ENCODE peak calls at places on chromosome 7, in five cellular contexts. One of them, this sample, is unnamed.
A peak's percentile ranks its signal among the peaks of the same experiment; 100 is the strongest.

GRCh38 chr7:80249184-80249583 is 114.6 kb downstream of the GNAI1 start:
- DNase-seq in Peyer's patch: no peak
- DNase-seq in WERI-Rb-1: no peak
- DNase-seq in CD4-positive, CD25-positive, alpha-beta regulatory T cell: no peak
- DNase-seq in HCT116: no peak
- DNase-seq in this sample: no peak

GRCh38 chr7:602341-603141 is 82.9 kb upstream of the PDGFA start:
- DNase-seq in HCT116: no peak
- DNase-seq in CD4-positive, CD25-positive, alpha-beta regulatory T cell: peak; percentile 25
- DNase-seq in Peyer's patch: peak; percentile 47
- DNase-seq in WERI-Rb-1: no peak
- DNase-seq in this sample: peak; percentile 81

GRCh38 chr7:92057375-92057774 is 76.9 kb downstream of the CYP51A1 start:
- DNase-seq in WERI-Rb-1: no peak
- DNase-seq in Peyer's patch: no peak
- DNase-seq in CD4-positive, CD25-positive, alpha-beta regulatory T cell: no peak
- DNase-seq in HCT116: no peak
- DNase-seq in this sample: peak; percentile 14

GRCh38 chr7:114533151-114533550 is 118.5 kb downstream of the FOXP2 start:
- DNase-seq in CD4-positive, CD25-positive, alpha-beta regulatory T cell: no peak
- DNase-seq in Peyer's patch: no peak
- DNase-seq in HCT116: no peak
- DNase-seq in WERI-Rb-1: no peak
- DNase-seq in this sample: no peak

GRCh38 chr7:114574384-114574783 is 159.8 kb downstream of the FOXP2 start:
- DNase-seq in CD4-positive, CD25-positive, alpha-beta regulatory T cell: no peak
- DNase-seq in Peyer's patch: no peak
- DNase-seq in HCT116: no peak
- DNase-seq in WERI-Rb-1: no peak
- DNase-seq in this sample: no peak

GRCh38 chr7:74371381-74372059 is 82.2 kb upstream of the GTF2IRD1 start:
- DNase-seq in WERI-Rb-1: peak; percentile 30
- DNase-seq in CD4-positive, CD25-positive, alpha-beta regulatory T cell: no peak
- DNase-seq in Peyer's patch: no peak
- DNase-seq in HCT116: peak; percentile 7
- DNase-seq in this sample: peak; percentile 87

GRCh38 chr7:131357282-131357880 is 29.7 kb downstream of the MKLN1 start:
- DNase-seq in CD4-positive, CD25-positive, alpha-beta regulatory T cell: no peak
- DNase-seq in HCT116: no peak
- DNase-seq in WERI-Rb-1: no peak
- DNase-seq in Peyer's patch: no peak
- DNase-seq in this sample: no peak

GRCh38 chr7:5429253-5429856 is 5.7 kb upstream of the TNRC18 start:
- DNase-seq in CD4-positive, CD25-positive, alpha-beta regulatory T cell: no peak
- DNase-seq in HCT116: no peak
- DNase-seq in Peyer's patch: no peak
- DNase-seq in WERI-Rb-1: no peak
- DNase-seq in this sample: peak; percentile 89

GRCh38 chr7:15557686-15558085 is 4.1 kb downstream of the AGMO start:
- DNase-seq in Peyer's patch: no peak
- DNase-seq in HCT116: no peak
- DNase-seq in CD4-positive, CD25-positive, alpha-beta regulatory T cell: no peak
- DNase-seq in WERI-Rb-1: no peak
- DNase-seq in this sample: no peak

GRCh38 chr7:101402081-101402779 is 39.6 kb downstream of the COL26A1 start:
- DNase-seq in WERI-Rb-1: no peak
- DNase-seq in Peyer's patch: no peak
- DNase-seq in CD4-positive, CD25-positive, alpha-beta regulatory T cell: no peak
- DNase-seq in HCT116: no peak
- DNase-seq in this sample: peak; percentile 78

GRCh38 chr7:24851791-24852190 is 94.5 kb upstream of the GSDME start:
- DNase-seq in WERI-Rb-1: no peak
- DNase-seq in Peyer's patch: no peak
- DNase-seq in HCT116: no peak
- DNase-seq in CD4-positive, CD25-positive, alpha-beta regulatory T cell: no peak
- DNase-seq in this sample: peak; percentile 15

GRCh38 chr7:17654940-17655339 is 285.4 kb downstream of the SNX13 start:
- DNase-seq in CD4-positive, CD25-positive, alpha-beta regulatory T cell: no peak
- DNase-seq in Peyer's patch: no peak
- DNase-seq in WERI-Rb-1: no peak
- DNase-seq in HCT116: no peak
- DNase-seq in this sample: no peak

GRCh38 chr7:91953618-91954017 is 13.0 kb downstream of the AKAP9 start:
- DNase-seq in Peyer's patch: no peak
- DNase-seq in HCT116: no peak
- DNase-seq in CD4-positive, CD25-positive, alpha-beta regulatory T cell: no peak
- DNase-seq in WERI-Rb-1: no peak
- DNase-seq in this sample: peak; percentile 16

GRCh38 chr7:49770838-49771237 is 2.6 kb upstream of the VWC2 start:
- DNase-seq in CD4-positive, CD25-positive, alpha-beta regulatory T cell: no peak
- DNase-seq in HCT116: no peak
- DNase-seq in Peyer's patch: no peak
- DNase-seq in WERI-Rb-1: no peak
- DNase-seq in this sample: no peak

GRCh38 chr7:99791021-99791420 is 7.0 kb upstream of the CYP3A4 start:
- DNase-seq in WERI-Rb-1: no peak
- DNase-seq in HCT116: no peak
- DNase-seq in CD4-positive, CD25-positive, alpha-beta regulatory T cell: no peak
- DNase-seq in Peyer's patch: no peak
- DNase-seq in this sample: no peak

GRCh38 chr7:51062222-51062987 is 254.2 kb downstream of the COBL start:
- DNase-seq in WERI-Rb-1: peak; percentile 83
- DNase-seq in Peyer's patch: no peak
- DNase-seq in CD4-positive, CD25-positive, alpha-beta regulatory T cell: no peak
- DNase-seq in HCT116: no peak
- DNase-seq in this sample: no peak

GRCh38 chr7:24821045-24821853 is 64.0 kb upstream of the GSDME start:
- DNase-seq in WERI-Rb-1: no peak
- DNase-seq in CD4-positive, CD25-positive, alpha-beta regulatory T cell: peak; percentile 79
- DNase-seq in HCT116: peak; percentile 95
- DNase-seq in Peyer's patch: peak; percentile 87
- DNase-seq in this sample: no peak

GRCh38 chr7:50729962-50730361 is 52.7 kb downstream of the GRB10 start:
- DNase-seq in HCT116: no peak
- DNase-seq in WERI-Rb-1: no peak
- DNase-seq in Peyer's patch: no peak
- DNase-seq in CD4-positive, CD25-positive, alpha-beta regulatory T cell: no peak
- DNase-seq in this sample: no peak

GRCh38 chr7:114740095-114740494 is 181.8 kb upstream of the MDFIC start:
- DNase-seq in Peyer's patch: no peak
- DNase-seq in WERI-Rb-1: no peak
- DNase-seq in CD4-positive, CD25-positive, alpha-beta regulatory T cell: no peak
- DNase-seq in HCT116: no peak
- DNase-seq in this sample: no peak

GRCh38 chr7:99267530-99268360 is 4.9 kb upstream of the MYH16 start:
- DNase-seq in CD4-positive, CD25-positive, alpha-beta regulatory T cell: no peak
- DNase-seq in Peyer's patch: no peak
- DNase-seq in HCT116: peak; percentile 85
- DNase-seq in WERI-Rb-1: no peak
- DNase-seq in this sample: no peak

GRCh38 chr7:26372211-26372610 is 80.5 kb downstream of the SNX10 start:
- DNase-seq in CD4-positive, CD25-positive, alpha-beta regulatory T cell: no peak
- DNase-seq in Peyer's patch: no peak
- DNase-seq in HCT116: no peak
- DNase-seq in WERI-Rb-1: no peak
- DNase-seq in this sample: no peak

GRCh38 chr7:79787623-79788022 is 334.2 kb upstream of the MAGI2 start:
- DNase-seq in WERI-Rb-1: no peak
- DNase-seq in Peyer's patch: no peak
- DNase-seq in HCT116: no peak
- DNase-seq in CD4-positive, CD25-positive, alpha-beta regulatory T cell: no peak
- DNase-seq in this sample: no peak

GRCh38 chr7:79091661-79092060 is 361.8 kb downstream of the MAGI2 start:
- DNase-seq in CD4-positive, CD25-positive, alpha-beta regulatory T cell: no peak
- DNase-seq in Peyer's patch: no peak
- DNase-seq in HCT116: no peak
- DNase-seq in WERI-Rb-1: no peak
- DNase-seq in this sample: no peak

GRCh38 chr7:158606671-158607424 is 19.2 kb upstream of the PTPRN2 start:
- DNase-seq in HCT116: no peak
- DNase-seq in CD4-positive, CD25-positive, alpha-beta regulatory T cell: no peak
- DNase-seq in WERI-Rb-1: no peak
- DNase-seq in Peyer's patch: no peak
- DNase-seq in this sample: no peak

GRCh38 chr7:154997840-154998370 is 5.0 kb downstream of the PAXIP1 start:
- DNase-seq in CD4-positive, CD25-positive, alpha-beta regulatory T cell: no peak
- DNase-seq in WERI-Rb-1: no peak
- DNase-seq in HCT116: no peak
- DNase-seq in Peyer's patch: no peak
- DNase-seq in this sample: no peak

DNA sequence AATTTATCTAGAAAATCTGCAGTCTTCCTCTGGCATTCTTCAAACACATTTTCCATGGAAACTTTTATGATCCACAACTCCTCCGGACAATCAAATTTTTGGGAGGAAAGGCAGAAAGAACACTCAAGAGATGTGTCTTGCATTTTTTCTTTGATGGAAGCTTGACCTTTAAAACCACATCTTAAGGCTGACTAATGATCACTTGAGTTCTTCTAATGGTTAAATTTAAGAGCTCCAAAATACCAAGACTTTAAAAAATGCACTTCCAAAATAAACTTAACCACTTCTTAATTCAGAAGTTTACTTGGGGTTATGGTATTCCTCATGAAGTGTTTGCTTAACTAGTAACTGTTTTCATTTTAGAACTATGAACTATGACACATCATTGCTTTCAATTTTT is 43.3 kb downstream of the ETV1 start:
- DNase-seq in CD4-positive, CD25-positive, alpha-beta regulatory T cell: no peak
- DNase-seq in Peyer's patch: no peak
- DNase-seq in HCT116: no peak
- DNase-seq in WERI-Rb-1: no peak
- DNase-seq in this sample: no peak
- H3K4me3 ChIP-seq in CD4-positive, CD25-positive, alpha-beta regulatory T cell: no peak overlapping the region
- H3K4me3 ChIP-seq in Peyer's patch: no peak overlapping the region
- H3K4me3 ChIP-seq in HCT116: no peak overlapping the region
- H3K4me3 ChIP-seq in WERI-Rb-1: no peak overlapping the region
- H3K4me3 ChIP-seq in this sample: no peak overlapping the region

GRCh38 chr7:75869776-75870379 is 9.0 kb upstream of the RHBDD2 start:
- DNase-seq in Peyer's patch: no peak
- DNase-seq in HCT116: no peak
- DNase-seq in WERI-Rb-1: no peak
- DNase-seq in CD4-positive, CD25-positive, alpha-beta regulatory T cell: no peak
- DNase-seq in this sample: no peak
- H3K36me3 ChIP-seq in Peyer's patch: no peaks in the 10 kb centered on the region
- H3K36me3 ChIP-seq in HCT116: no peaks in the 10 kb centered on the region
- H3K36me3 ChIP-seq in WERI-Rb-1: no peaks in the 10 kb centered on the region
- H3K36me3 ChIP-seq in CD4-positive, CD25-positive, alpha-beta regulatory T cell: no peaks in the 10 kb centered on the region
- H3K36me3 ChIP-seq in this sample: no peaks in the 10 kb centered on the region

DNA sequence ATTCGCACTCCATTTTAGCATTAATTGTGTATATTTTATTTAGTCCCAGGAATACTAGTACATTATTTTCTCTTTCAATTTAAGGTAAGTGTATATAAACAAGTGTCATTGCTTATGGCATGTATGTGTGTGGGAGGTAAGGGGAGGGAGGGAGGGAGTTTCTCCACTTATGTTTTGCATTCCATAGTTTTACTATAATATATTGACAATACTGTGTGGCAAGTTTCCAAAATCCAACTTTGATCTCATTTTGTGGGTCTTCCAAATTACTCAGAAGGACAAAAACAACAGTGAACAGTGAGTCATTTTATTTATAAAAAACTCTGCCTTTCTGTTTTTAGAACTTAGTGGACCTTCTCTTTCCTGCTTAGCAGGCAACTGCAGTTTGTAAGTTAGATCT is 102.3 kb upstream of the SEMA3E start:
- DNase-seq in Peyer's patch: no peak
- DNase-seq in WERI-Rb-1: no peak
- DNase-seq in CD4-positive, CD25-positive, alpha-beta regulatory T cell: no peak
- DNase-seq in HCT116: no peak
- DNase-seq in this sample: no peak
- H3K4me3 ChIP-seq in Peyer's patch: no peak overlapping the region
- H3K4me3 ChIP-seq in WERI-Rb-1: no peak overlapping the region
- H3K4me3 ChIP-seq in CD4-positive, CD25-positive, alpha-beta regulatory T cell: no peak overlapping the region
- H3K4me3 ChIP-seq in HCT116: no peak overlapping the region
- H3K4me3 ChIP-seq in this sample: no peak overlapping the region

GRCh38 chr7:149281508-149282330 is 19.7 kb downstream of the ZNF783 start:
- DNase-seq in Peyer's patch: no peak
- DNase-seq in WERI-Rb-1: no peak
- DNase-seq in CD4-positive, CD25-positive, alpha-beta regulatory T cell: no peak
- DNase-seq in HCT116: no peak
- DNase-seq in this sample: no peak
- H3K36me3 ChIP-seq in Peyer's patch: no peaks in the 10 kb centered on the region
- H3K36me3 ChIP-seq in WERI-Rb-1: peaks cover 6% of the 10 kb centered on the region
- H3K36me3 ChIP-seq in CD4-positive, CD25-positive, alpha-beta regulatory T cell: peaks cover 25% of the 10 kb centered on the region
- H3K36me3 ChIP-seq in HCT116: peaks cover 2% of the 10 kb centered on the region
- H3K36me3 ChIP-seq in this sample: peaks cover 6% of the 10 kb centered on the region

GRCh38 chr7:90242369-90243168 is 2.4 kb upstream of the CFAP69 start:
- DNase-seq in CD4-positive, CD25-positive, alpha-beta regulatory T cell: no peak
- DNase-seq in HCT116: no peak
- DNase-seq in WERI-Rb-1: no peak
- DNase-seq in Peyer's patch: no peak
- DNase-seq in this sample: no peak

GRCh38 chr7:90244909-90245841 is at the start of gene CFAP69:
- DNase-seq in HCT116: peak; percentile 73
- DNase-seq in Peyer's patch: peak; percentile 82
- DNase-seq in WERI-Rb-1: peak; percentile 92
- DNase-seq in CD4-positive, CD25-positive, alpha-beta regulatory T cell: peak; percentile 79
- DNase-seq in this sample: peak; percentile 87

GRCh38 chr7:90248706-90249105 is 3.7 kb downstream of the CFAP69 start:
- DNase-seq in WERI-Rb-1: no peak
- DNase-seq in Peyer's patch: no peak
- DNase-seq in CD4-positive, CD25-positive, alpha-beta regulatory T cell: no peak
- DNase-seq in HCT116: no peak
- DNase-seq in this sample: no peak

GRCh38 chr7:90244565-90244908 is 437 bp upstream of the CFAP69 start:
- DNase-seq in Peyer's patch: no peak
- DNase-seq in HCT116: no peak
- DNase-seq in CD4-positive, CD25-positive, alpha-beta regulatory T cell: no peak
- DNase-seq in WERI-Rb-1: no peak
- DNase-seq in this sample: no peak

DNA sequence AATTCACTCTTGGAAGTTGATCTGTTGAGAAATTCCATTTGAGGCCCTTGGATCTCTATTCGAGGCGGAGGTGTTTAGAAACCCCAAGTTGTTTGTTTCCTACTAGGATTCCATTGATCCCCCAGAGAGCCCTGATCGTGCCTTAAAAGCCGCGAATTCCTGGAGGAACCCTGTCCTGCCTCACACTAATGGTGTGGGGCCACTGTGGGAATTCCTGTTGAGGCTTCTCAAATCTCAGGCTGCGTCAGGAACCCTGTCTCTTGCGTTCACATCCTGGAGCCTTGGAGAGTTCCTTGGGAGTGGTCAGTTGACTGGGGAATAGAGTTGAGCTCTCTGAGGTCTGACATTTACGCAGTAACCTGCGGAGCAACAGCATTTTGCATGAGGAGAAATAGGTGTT is 1.2 kb downstream of the CFAP69 start:
- DNase-seq in WERI-Rb-1: no peak
- DNase-seq in Peyer's patch: no peak
- DNase-seq in CD4-positive, CD25-positive, alpha-beta regulatory T cell: no peak
- DNase-seq in HCT116: no peak
- DNase-seq in this sample: peak; percentile 32
- H3K4me3 ChIP-seq in WERI-Rb-1: no peak overlapping the region
- H3K4me3 ChIP-seq in Peyer's patch: peak overlapping the region; percentile 80
- H3K4me3 ChIP-seq in CD4-positive, CD25-positive, alpha-beta regulatory T cell: no peak overlapping the region
- H3K4me3 ChIP-seq in HCT116: peak overlapping the region; percentile 76
- H3K4me3 ChIP-seq in this sample: peak overlapping the region; percentile 69